ENCODE peak calls at places on chromosomes 16 and 17, in ten cellular contexts. X is frontal cortex, F is foreskin melanocyte, I is heart right ventricle, J is AG04450, Z is EH, R is iris pigment epithelial cell, D is NCI-H446 treated with DMSO at 0.1 percent for 48 hours, H is omental fat pad, V is mesothelial cell of epicardium. M is an unnamed sample.

GRCh38 chr17:3512512-3513171 is 36.8 kb downstream of the ASPA start:
- DNase-seq in X (no peak), F (peak; percentile 74), I (peak; percentile 83), J (no peak), Z (peak; percentile 72), R (no peak), D (no peak), H (no peak), V (no peak), M (peak; percentile 47)

GRCh38 chr17:70648166-70648565 is 478.8 kb downstream of the KCNJ2 start:
- DNase-seq in X (no peak), F (no peak), I (no peak), J (no peak), Z (no peak), R (no peak), D (no peak), H (no peak), V (no peak), M (no peak)

GRCh38 chr16:86016201-86016965 is 117.4 kb downstream of the IRF8 start:
- DNase-seq in X (peak; percentile 77), F (peak; percentile 19), I (no peak), J (no peak), Z (peak; percentile 65), R (peak; percentile 63), D (no peak), H (no peak), V (peak; percentile 52), M (no peak)

GRCh38 chr16:2715519-2715918 is 4.5 kb downstream of the PRSS27 start:
- DNase-seq in X (peak; percentile 80), F (peak; percentile 5), I (peak; percentile 75), J (no peak), Z (peak; percentile 62), R (peak; percentile 34), D (no peak), H (peak; percentile 35), V (peak; percentile 88), M (no peak)

GRCh38 chr16:72986011-72986410 is 61.9 kb downstream of the ZFHX3 start:
- DNase-seq in X (no peak), F (no peak), I (peak; percentile 60), J (no peak), Z (peak; percentile 42), R (peak; percentile 36), D (no peak), H (no peak), V (no peak), M (peak; percentile 94)

GRCh38 chr17:67753026-67753425 is 35.3 kb downstream of the NOL11 start:
- DNase-seq in X (no peak), F (no peak), I (no peak), J (no peak), Z (no peak), R (no peak), D (no peak), H (no peak), V (no peak), M (no peak)

GRCh38 chr16:89411335-89411850 is 79.0 kb downstream of the ANKRD11 start:
- DNase-seq in X (no peak), F (no peak), I (no peak), J (no peak), Z (no peak), R (no peak), D (no peak), H (no peak), V (no peak), M (no peak)

GRCh38 chr17:47208744-47209488 is at the start of gene MYL4:
- DNase-seq in X (no peak), F (no peak), I (no peak), J (no peak), Z (peak; percentile 18), R (no peak), D (no peak), H (no peak), V (no peak), M (no peak)

GRCh38 chr17:82030470-82031302 is 792 bp upstream of the RAC3 start:
- DNase-seq in X (peak; percentile 95), F (peak; percentile 65), I (peak; percentile 87), J (peak; percentile 51), Z (peak; percentile 83), R (peak; percentile 89), D (peak; percentile 28), H (no peak), V (peak; percentile 93), M (peak; percentile 97)

GRCh38 chr16:84593825-84594724 is 23.8 kb downstream of the COTL1 start:
- DNase-seq in X (peak; percentile 64), F (no peak), I (no peak), J (no peak), Z (no peak), R (peak; percentile 39), D (no peak), H (no peak), V (no peak), M (no peak)

GRCh38 chr17:50557265-50558029 is 3.1 kb upstream of the CACNA1G start:
- DNase-seq in X (no peak), F (no peak), I (no peak), J (no peak), Z (no peak), R (no peak), D (no peak), H (no peak), V (no peak), M (no peak)

GRCh38 chr17:41382396-41382795 is 290 bp upstream of the KRT34 start:
- DNase-seq in X (no peak), F (no peak), I (no peak), J (no peak), Z (peak; percentile 98), R (peak; percentile 67), D (no peak), H (no peak), V (no peak), M (no peak)

GRCh38 chr16:54361246-54361645 is 74.7 kb upstream of the IRX3 start:
- DNase-seq in X (no peak), F (no peak), I (no peak), J (no peak), Z (no peak), R (no peak), D (no peak), H (no peak), V (no peak), M (no peak)

GRCh38 chr17:10547351-10547750 is 2.1 kb downstream of the MYH2 start:
- DNase-seq in X (no peak), F (no peak), I (no peak), J (no peak), Z (peak; percentile 27), R (no peak), D (no peak), H (no peak), V (no peak), M (no peak)

GRCh38 chr17:17391575-17392370 is 85.0 kb upstream of the MED9 start:
- DNase-seq in X (no peak), F (no peak), I (no peak), J (no peak), Z (no peak), R (no peak), D (no peak), H (no peak), V (no peak), M (no peak)

GRCh38 chr17:412211-413015 is 59.8 kb upstream of the RPH3AL start:
- DNase-seq in X (peak; percentile 56), F (peak; percentile 49), I (no peak), J (peak; percentile 46), Z (peak; percentile 75), R (peak; percentile 58), D (peak; percentile 35), H (no peak), V (peak; percentile 55), M (peak; percentile 43)

GRCh38 chr17:44820631-44821196 is 9.4 kb downstream of the GJC1 start:
- DNase-seq in X (no peak), F (peak; percentile 96), I (no peak), J (peak; percentile 67), Z (peak; percentile 95), R (peak; percentile 90), D (peak; percentile 94), H (no peak), V (no peak), M (peak; percentile 10)

GRCh38 chr16:703406-703805 is 2.2 kb downstream of the FBXL16 start:
- DNase-seq in X (no peak), F (no peak), I (no peak), J (no peak), Z (no peak), R (no peak), D (no peak), H (no peak), V (no peak), M (no peak)

GRCh38 chr16:81544261-81544660 is 99.7 kb downstream of the CMIP start:
- DNase-seq in X (no peak), F (no peak), I (no peak), J (no peak), Z (no peak), R (peak; percentile 49), D (no peak), H (no peak), V (no peak), M (no peak)

GRCh38 chr17:65523853-65524664 is 37.4 kb downstream of the AXIN2 start:
- DNase-seq in X (no peak), F (no peak), I (no peak), J (no peak), Z (no peak), R (no peak), D (no peak), H (no peak), V (no peak), M (peak; percentile 52)

GRCh38 chr17:75352079-75352569 is 53.4 kb downstream of the GRB2 start:
- DNase-seq in X (no peak), F (no peak), I (no peak), J (no peak), Z (no peak), R (no peak), D (no peak), H (no peak), V (peak; percentile 40), M (no peak)

GRCh38 chr16:70695351-70696070 is 9.7 kb upstream of the MTSS2 start:
- DNase-seq in X (no peak), F (no peak), I (peak; percentile 73), J (no peak), Z (peak; percentile 64), R (no peak), D (no peak), H (no peak), V (no peak), M (no peak)

GRCh38 chr17:61393904-61394629 is 5.6 kb upstream of the TBX2 start:
- DNase-seq in X (no peak), F (peak; percentile 85), I (no peak), J (no peak), Z (peak; percentile 43), R (no peak), D (no peak), H (no peak), V (no peak), M (no peak)

GRCh38 chr16:85199069-85199725 is 86.9 kb upstream of the CIBAR2 start:
- DNase-seq in X (no peak), F (no peak), I (no peak), J (no peak), Z (peak; percentile 84), R (peak; percentile 67), D (no peak), H (no peak), V (no peak), M (no peak)

GRCh38 chr16:56860226-56861020 is 4.6 kb upstream of the SLC12A3 start:
- DNase-seq in X (no peak), F (no peak), I (no peak), J (no peak), Z (no peak), R (no peak), D (no peak), H (no peak), V (no peak), M (no peak)

GRCh38 chr16:83245061-83245460 is 562.7 kb upstream of the HSBP1 start:
- DNase-seq in X (no peak), F (no peak), I (no peak), J (no peak), Z (peak; percentile 56), R (peak; percentile 70), D (no peak), H (no peak), V (no peak), M (no peak)